ENCODE peak calls at places on chromosome 18, in eight cellular contexts. D is NCI-H1105, Z is caudate nucleus, S is HTR-8/SVneo, B is Peyer's patch, L is HuH-7.5, G is HT1080, K is A549. T is an unnamed sample.

GRCh38 chr18:76709659-76710645 is 112.4 kb upstream of the ZNF236 start:
- DNase-seq in D (peak), Z (peak), S (peak), B (peak), L (peak), G (peak), K (peak), T (peak)

GRCh38 chr18:13136056-13136688 is 82.4 kb upstream of the LDLRAD4 start:
- DNase-seq in D (peak), Z (no peak), S (no peak), B (no peak), L (peak), G (no peak), K (no peak), T (no peak)

GRCh38 chr18:80200171-80200931 is 47.0 kb downstream of the PARD6G start:
- DNase-seq in D (no peak), Z (peak), S (no peak), B (no peak), L (peak), G (peak), K (peak), T (peak)

GRCh38 chr18:28793911-28794310 is 617.0 kb upstream of the CDH2 start:
- DNase-seq in D (no peak), Z (no peak), S (no peak), B (peak), L (no peak), G (peak), K (no peak), T (no peak)

GRCh38 chr18:23963443-23964185 is 50.9 kb upstream of the TTC39C start:
- DNase-seq in D (no peak), Z (no peak), S (no peak), B (peak), L (no peak), G (no peak), K (peak), T (no peak)

GRCh38 chr18:79320216-79320615 is 75.5 kb upstream of the NFATC1 start:
- DNase-seq in D (no peak), Z (no peak), S (no peak), B (no peak), L (no peak), G (no peak), K (no peak), T (no peak)

GRCh38 chr18:59593291-59593717 is 103.9 kb downstream of the CCBE1 start:
- DNase-seq in D (no peak), Z (no peak), S (no peak), B (no peak), L (no peak), G (no peak), K (no peak), T (no peak)

GRCh38 chr18:24026457-24026856 is 11.9 kb downstream of the TTC39C start:
- DNase-seq in D (no peak), Z (no peak), S (no peak), B (no peak), L (no peak), G (no peak), K (no peak), T (no peak)

GRCh38 chr18:28114472-28114871 is 62.5 kb downstream of the CDH2 start:
- DNase-seq in D (no peak), Z (no peak), S (no peak), B (no peak), L (no peak), G (peak), K (peak), T (no peak)

GRCh38 chr18:58953627-58954026 is 89.0 kb downstream of the ZNF532 start:
- DNase-seq in D (peak), Z (no peak), S (no peak), B (no peak), L (no peak), G (peak), K (peak), T (no peak)

GRCh38 chr18:395481-396250 is 104.8 kb downstream of the COLEC12 start:
- DNase-seq in D (no peak), Z (no peak), S (peak), B (no peak), L (no peak), G (peak), K (no peak), T (no peak)

GRCh38 chr18:79483971-79484491 is 88.3 kb downstream of the NFATC1 start:
- DNase-seq in D (no peak), Z (no peak), S (no peak), B (peak), L (no peak), G (no peak), K (no peak), T (no peak)

GRCh38 chr18:45517181-45517741 is 98.0 kb upstream of the SLC14A2 start:
- DNase-seq in D (no peak), Z (no peak), S (no peak), B (no peak), L (no peak), G (no peak), K (no peak), T (no peak)

GRCh38 chr18:36828157-36828629 is 609 bp downstream of the TPGS2 start:
- DNase-seq in D (peak), Z (no peak), S (no peak), B (no peak), L (peak), G (peak), K (peak), T (no peak)

GRCh38 chr18:4734903-4735302 is 279.8 kb upstream of the DLGAP1 start:
- DNase-seq in D (no peak), Z (no peak), S (no peak), B (no peak), L (no peak), G (no peak), K (no peak), T (no peak)

GRCh38 chr18:48696218-48696617 is 157.4 kb downstream of the CTIF start:
- DNase-seq in D (no peak), Z (no peak), S (no peak), B (no peak), L (no peak), G (no peak), K (no peak), T (no peak)

GRCh38 chr18:2108581-2108980 is 462.7 kb downstream of the METTL4 start:
- DNase-seq in D (no peak), Z (no peak), S (no peak), B (no peak), L (no peak), G (peak), K (no peak), T (no peak)

GRCh38 chr18:31498450-31499156 is 626 bp downstream of the DSG2 start:
- DNase-seq in D (no peak), Z (no peak), S (peak), B (no peak), L (no peak), G (no peak), K (no peak), T (no peak)

GRCh38 chr18:3810271-3810670 is 360.3 kb downstream of the TGIF1 start:
- DNase-seq in D (no peak), Z (no peak), S (no peak), B (no peak), L (no peak), G (no peak), K (no peak), T (no peak)

GRCh38 chr18:26307161-26307773 is 81.0 kb downstream of the TAF4B start:
- DNase-seq in D (peak), Z (no peak), S (peak), B (no peak), L (peak), G (peak), K (peak), T (peak)

GRCh38 chr18:62954341-62954740 is 239.0 kb downstream of the PHLPP1 start:
- DNase-seq in D (no peak), Z (no peak), S (no peak), B (no peak), L (no peak), G (peak), K (no peak), T (no peak)

GRCh38 chr18:28189400-28190239 is 12.7 kb upstream of the CDH2 start:
- DNase-seq in D (no peak), Z (no peak), S (peak), B (peak), L (no peak), G (peak), K (peak), T (no peak)

GRCh38 chr18:8116346-8117007 is 492.8 kb upstream of the RAB12 start:
- DNase-seq in D (no peak), Z (no peak), S (peak), B (no peak), L (no peak), G (peak), K (peak), T (no peak)

GRCh38 chr18:68121826-68122225 is 593.1 kb downstream of the TMX3 start:
- DNase-seq in D (no peak), Z (no peak), S (no peak), B (no peak), L (no peak), G (no peak), K (no peak), T (no peak)

GRCh38 chr18:3117493-3118192 is 102.1 kb downstream of the MYOM1 start:
- DNase-seq in D (no peak), Z (no peak), S (no peak), B (no peak), L (peak), G (no peak), K (peak), T (peak)

GRCh38 chr18:68233043-68233442 is 481.9 kb downstream of the TMX3 start:
- DNase-seq in D (peak), Z (no peak), S (no peak), B (no peak), L (no peak), G (no peak), K (no peak), T (no peak)

GRCh38 chr18:45771587-45771986 is 47.6 kb downstream of the SLC14A1 start:
- DNase-seq in D (no peak), Z (no peak), S (no peak), B (no peak), L (no peak), G (no peak), K (no peak), T (no peak)

GRCh38 chr18:64134044-64134757 is 14.7 kb downstream of the LINC00305 start:
- DNase-seq in D (no peak), Z (no peak), S (peak), B (no peak), L (no peak), G (no peak), K (peak), T (no peak)

GRCh38 chr18:13136689-13137040 is 81.9 kb upstream of the LDLRAD4 start:
- DNase-seq in D (no peak), Z (peak), S (no peak), B (no peak), L (peak), G (no peak), K (no peak), T (no peak)